ENCODE peak calls at places on chromosomes 3 and 15, in four cellular contexts. G is heart right ventricle, F is A549, Q is hepatocyte. A is an unnamed sample.

GRCh38 chr15:60275624-60276023 is 122.2 kb downstream of the ANXA2 start:
- DNase-seq in F (no peak), Q (no peak), G (no peak), A (no peak)

GRCh38 chr3:141625506-141625905 is 112.6 kb upstream of the RNF7 start:
- DNase-seq in G (no peak), Q (no peak), F (no peak), A (no peak)

GRCh38 chr3:155392138-155392537 is 98.7 kb upstream of the STRIT1 start:
- DNase-seq in Q (no peak), F (no peak), G (no peak), A (no peak)

GRCh38 chr3:67015702-67016500 is 17.8 kb downstream of the KBTBD8 start:
- DNase-seq in Q (no peak), G (no peak), F (no peak), A (no peak)

GRCh38 chr3:193465992-193466618 is 87.6 kb upstream of the ATP13A5 start:
- DNase-seq in Q (no peak), G (no peak), F (no peak), A (no peak)

GRCh38 chr3:194871143-194871863 is 185.6 kb downstream of the FAM43A start:
- DNase-seq in G (peak), Q (peak), F (peak), A (peak)

GRCh38 chr3:9028134-9028533 is 64.9 kb upstream of the RAD18 start:
- DNase-seq in Q (peak), F (no peak), G (peak), A (no peak)

GRCh38 chr15:72473670-72474465 is at the start of gene ARIH1:
- DNase-seq in G (peak), Q (peak), F (peak), A (peak)

GRCh38 chr15:22786868-22787698 is 639 bp downstream of the NIPA1 start:
- DNase-seq in F (peak), Q (peak), G (peak), A (peak)

GRCh38 chr3:10192953-10193691 is 28.4 kb downstream of the IRAK2 start:
- DNase-seq in G (no peak), Q (peak), F (peak), A (no peak)

GRCh38 chr15:90219421-90220141 is 14.2 kb downstream of the CIB1 start:
- DNase-seq in Q (peak), G (peak), F (peak), A (peak)

GRCh38 chr3:123789160-123789559 is 95.0 kb downstream of the MYLK start:
- DNase-seq in G (no peak), Q (peak), F (no peak), A (no peak)

GRCh38 chr3:194128202-194128907 is 7.6 kb upstream of the HES1 start:
- DNase-seq in Q (no peak), G (no peak), F (no peak), A (no peak)

GRCh38 chr3:170040283-170040907 is 2.6 kb downstream of the GPR160 start:
- DNase-seq in F (no peak), G (no peak), Q (no peak), A (no peak)

GRCh38 chr15:28086175-28086703 is 12.9 kb downstream of the OCA2 start:
- DNase-seq in Q (peak), G (no peak), F (peak), A (peak)

GRCh38 chr3:36591959-36592358 is 172.4 kb downstream of the DCLK3 start:
- DNase-seq in G (no peak), F (no peak), Q (no peak), A (no peak)
- TF ChIP-seq CTCF in G (no peak), F (peak), Q (no peak), A (no peak)

DNA sequence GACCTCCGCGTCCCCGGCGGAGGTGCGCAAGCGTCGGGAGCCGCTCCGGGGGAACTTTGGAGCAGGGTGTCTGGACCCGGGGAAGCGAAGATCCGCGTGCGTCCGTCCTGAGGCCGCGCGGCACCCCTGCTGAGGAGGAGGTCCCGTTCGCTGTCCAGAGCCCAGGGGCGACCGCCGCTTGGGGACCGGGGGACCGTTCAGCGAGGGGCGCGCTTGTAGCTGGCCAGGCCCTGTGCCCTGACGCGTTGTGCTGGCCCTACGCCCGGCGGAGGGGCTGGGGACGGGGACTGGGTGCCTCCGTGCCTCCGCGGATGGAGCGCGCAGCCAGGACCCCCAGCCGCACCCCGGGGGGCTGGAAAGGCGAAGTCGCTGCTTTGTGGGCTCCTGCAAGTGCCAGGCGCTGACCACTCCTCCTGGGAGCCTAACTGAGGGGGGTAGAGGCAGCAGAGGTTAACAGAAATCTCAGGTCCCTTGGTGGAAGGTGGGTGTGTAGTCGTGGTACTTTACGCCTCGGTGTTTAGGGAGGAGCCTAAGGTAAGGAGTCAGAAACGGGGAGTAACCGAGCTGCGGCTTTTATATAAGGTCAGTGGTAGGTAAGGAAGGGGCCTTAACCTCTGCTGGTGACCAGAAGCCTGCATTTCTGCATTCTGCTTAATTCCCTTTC is at the start of gene PPARG:
- DNase-seq in G (peak), Q (peak), F (peak), A (peak)
- TF ChIP-seq CTCF in G (no peak), Q (no peak), F (no peak), A (no peak)

GRCh38 chr15:86178845-86179244 is 99.2 kb downstream of the AGBL1 start:
- DNase-seq in Q (no peak), F (no peak), G (no peak), A (no peak)
- TF ChIP-seq CTCF in Q (peak), F (no peak), G (no peak), A (no peak)

GRCh38 chr3:42780398-42780797 is 7.3 kb upstream of the CCDC13 start:
- DNase-seq in G (no peak), F (no peak), Q (no peak), A (no peak)

GRCh38 chr3:42786631-42787030 is 13.6 kb upstream of the CCDC13 start:
- DNase-seq in Q (no peak), G (no peak), F (no peak), A (no peak)

GRCh38 chr3:42778644-42779043 is 5.6 kb upstream of the CCDC13 start:
- DNase-seq in G (no peak), F (no peak), Q (no peak), A (no peak)

GRCh38 chr3:42786212-42786611 is 13.2 kb upstream of the CCDC13 start:
- DNase-seq in Q (no peak), G (no peak), F (no peak), A (no peak)

GRCh38 chr3:42780892-42781700 is 8.0 kb upstream of the CCDC13 start:
- DNase-seq in F (peak), G (no peak), Q (peak), A (peak)
- TF ChIP-seq CTCF in F (peak), G (peak), Q (peak), A (peak)

GRCh38 chr3:98457543-98457942 is 5.5 kb upstream of the OR5K1 start:
- DNase-seq in G (no peak), Q (no peak), F (no peak), A (no peak)
- TF ChIP-seq CTCF in G (no peak), Q (no peak), F (no peak), A (no peak)

GRCh38 chr3:20037255-20037996 is 2.8 kb upstream of the KAT2B start:
- DNase-seq in G (no peak), F (no peak), Q (no peak), A (no peak)
- TF ChIP-seq CTCF in G (no peak), F (no peak), Q (no peak), A (no peak)

GRCh38 chr3:80060664-80061063 is 292.9 kb upstream of the ROBO1 start:
- DNase-seq in Q (no peak), G (no peak), F (no peak), A (no peak)
- TF ChIP-seq CTCF in Q (no peak), G (no peak), F (no peak), A (no peak)

DNA sequence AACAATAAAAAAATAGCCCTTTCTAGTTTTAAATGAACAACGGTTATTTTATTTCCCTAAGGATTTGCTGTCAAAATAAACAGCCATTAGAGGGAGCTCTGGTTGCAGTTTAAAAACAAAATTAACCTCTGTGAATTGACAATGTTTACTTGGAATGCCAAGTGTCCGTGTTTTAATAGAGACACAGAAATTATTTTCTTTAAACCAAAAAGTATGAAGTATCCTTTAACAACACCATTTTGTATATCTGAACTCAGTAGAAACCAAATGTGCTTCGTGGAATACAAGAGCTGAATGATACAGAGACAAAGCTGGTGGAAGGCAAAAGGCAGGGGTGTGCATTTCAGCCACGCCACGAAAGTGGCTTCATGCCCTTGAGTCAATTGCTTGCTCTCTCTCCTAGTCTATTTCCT is 74.4 kb downstream of the MOBP start:
- DNase-seq in F (peak), G (no peak), Q (peak), A (no peak)
- TF ChIP-seq CTCF in F (peak), G (peak), Q (peak), A (peak)

DNA sequence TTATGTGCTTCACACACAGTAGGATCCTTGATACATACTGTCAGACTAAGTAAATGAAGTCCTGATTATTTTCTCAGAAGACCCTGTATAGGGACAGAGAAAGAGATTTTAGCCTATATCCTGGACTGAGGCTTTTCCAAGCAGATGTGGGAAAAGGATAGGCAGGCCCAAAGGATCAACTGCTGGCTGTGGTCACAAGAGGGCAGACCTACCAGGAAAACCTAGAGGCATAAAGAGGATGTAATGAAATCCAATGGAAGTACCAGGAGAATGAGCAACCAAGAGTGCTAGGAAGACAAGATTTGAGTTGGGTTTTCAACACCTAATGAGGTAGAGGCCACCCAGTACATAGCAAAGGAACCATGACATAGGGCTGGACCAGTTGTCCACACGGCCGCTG is 23.1 kb downstream of the DCLK3 start:
- DNase-seq in G (no peak), F (no peak), Q (peak), A (no peak)
- TF ChIP-seq CTCF in G (peak), F (peak), Q (peak), A (no peak)